ENCODE peak calls at places on chromosomes 11 and 22, in six cellular contexts. S is heart left ventricle, P is GM12878, T is right lobe of liver, X is HepG2, J is upper lobe of left lung. M is an unnamed sample.

GRCh38 chr11:129331217-129331616 is 44.4 kb upstream of the BARX2 start:
- ATAC-seq in J (no peak), X (peak; percentile 76), P (no peak), S (no peak), T (no peak), M (no peak)

GRCh38 chr22:28358244-28358777 is 321.3 kb downstream of the TTC28 start:
- ATAC-seq in T (no peak), S (no peak), P (no peak), J (no peak), X (no peak), M (no peak)

GRCh38 chr11:101913631-101914030 is 1.2 kb upstream of the CEP126 start:
- ATAC-seq in J (no peak), P (no peak), X (no peak), T (no peak), S (no peak), M (no peak)

GRCh38 chr22:36395922-36396321 is 8.2 kb upstream of the MYH9 start:
- ATAC-seq in J (no peak), P (no peak), T (no peak), X (peak; percentile 32), S (no peak), M (no peak)

GRCh38 chr11:1782026-1782696 is 18.4 kb upstream of the CTSD start:
- ATAC-seq in T (peak; percentile 10), S (no peak), X (no peak), J (no peak), P (no peak), M (no peak)

GRCh38 chr22:17990942-17991341 is 33.4 kb downstream of the MICAL3 start:
- ATAC-seq in T (no peak), S (peak; percentile 74), J (no peak), P (no peak), X (no peak), M (no peak)

GRCh38 chr22:29799217-29799680 is 32.1 kb downstream of the UQCR10 start:
- ATAC-seq in X (peak; percentile 96), P (no peak), J (peak; percentile 95), S (peak; percentile 92), T (peak; percentile 93), M (peak; percentile 96)

GRCh38 chr11:61697764-61698163 is 17.6 kb downstream of the DAGLA start:
- ATAC-seq in P (no peak), S (no peak), J (no peak), X (no peak), T (no peak), M (no peak)

GRCh38 chr11:79087238-79087956 is 353.4 kb downstream of the TENM4 start:
- ATAC-seq in T (peak; percentile 17), X (peak; percentile 89), S (no peak), J (no peak), P (no peak), M (peak; percentile 15)

GRCh38 chr11:134411887-134412507 is at the start of gene B3GAT1:
- ATAC-seq in X (no peak), P (no peak), J (no peak), S (no peak), T (peak; percentile 7), M (no peak)

GRCh38 chr11:91926967-91927366 is 297.7 kb upstream of the FAT3 start:
- ATAC-seq in X (no peak), T (no peak), S (no peak), P (no peak), J (no peak), M (peak; percentile 71)

GRCh38 chr22:24812950-24813349 is 6.9 kb downstream of the SGSM1 start:
- ATAC-seq in X (no peak), S (no peak), T (no peak), P (no peak), J (no peak), M (no peak)

GRCh38 chr22:24819941-24820461 is 14.0 kb downstream of the SGSM1 start:
- ATAC-seq in P (no peak), J (peak; percentile 56), S (peak; percentile 84), T (peak; percentile 97), X (peak; percentile 50), M (peak; percentile 57)

GRCh38 chr22:24813861-24814770 is 8.1 kb downstream of the SGSM1 start:
- ATAC-seq in P (no peak), T (no peak), J (no peak), S (no peak), X (no peak), M (no peak)

GRCh38 chr22:24819487-24819886 is 13.5 kb downstream of the SGSM1 start:
- ATAC-seq in P (no peak), X (no peak), S (no peak), J (no peak), T (no peak), M (no peak)

GRCh38 chr22:24816841-24817240 is 10.8 kb downstream of the SGSM1 start:
- ATAC-seq in T (no peak), P (no peak), J (no peak), X (no peak), S (no peak), M (peak; percentile 39)
- H3K27ac ChIP-seq in T (no peak overlapping the region), P (no peak overlapping the region), J (no peak overlapping the region), X (no peak overlapping the region), S (no peak overlapping the region), M (no peak overlapping the region)

GRCh38 chr11:13962562-13963168 is at the start of gene SPON1:
- ATAC-seq in T (peak; percentile 6), J (no peak), S (peak; percentile 35), X (no peak), P (no peak), M (peak; percentile 71)
- TF ChIP-seq POLR2A in T (no peak), J (no peak), S (no peak), X (no peak), P (no peak), M (peak; percentile 30)

GRCh38 chr11:63846897-63847296 is 8.0 kb downstream of the MARK2 start:
- ATAC-seq in P (no peak), T (no peak), J (no peak), S (no peak), X (no peak), M (no peak)

GRCh38 chr11:63845305-63845704 is 6.4 kb downstream of the MARK2 start:
- ATAC-seq in T (no peak), S (no peak), X (peak; percentile 24), P (no peak), J (no peak), M (no peak)

GRCh38 chr11:63845911-63846310 is 7.0 kb downstream of the MARK2 start:
- ATAC-seq in P (no peak), T (no peak), J (no peak), X (no peak), S (no peak), M (no peak)

GRCh38 chr11:63849691-63850090 is 10.8 kb downstream of the MARK2 start:
- ATAC-seq in X (no peak), J (no peak), S (no peak), P (no peak), T (no peak), M (no peak)

DNA sequence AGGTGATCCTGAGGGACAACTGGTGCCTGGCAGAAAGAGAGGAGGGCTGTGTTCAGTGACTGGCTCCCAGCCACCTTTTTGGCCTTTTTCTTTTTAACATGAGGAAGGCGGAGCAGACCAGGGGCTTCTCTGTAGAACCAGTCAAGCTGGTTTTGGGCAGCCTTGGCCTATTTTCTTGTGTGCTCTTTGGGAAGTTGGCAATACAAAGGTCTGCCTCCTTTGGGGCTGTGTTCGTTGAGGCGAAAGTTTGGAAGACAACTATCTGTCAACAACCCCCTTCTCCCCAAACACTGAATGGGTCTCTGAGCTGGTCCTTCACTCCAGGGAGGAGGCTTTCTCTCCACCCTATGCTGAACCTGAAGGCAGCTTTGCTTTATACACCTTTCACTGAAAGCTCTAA is 8.5 kb downstream of the MARK2 start:
- ATAC-seq in X (no peak), S (no peak), J (peak; percentile 63), T (no peak), P (no peak), M (no peak)
- H3K27ac ChIP-seq in X (no peak overlapping the region), S (no peak overlapping the region), J (peak overlapping the region; percentile 67), T (no peak overlapping the region), P (no peak overlapping the region), M (no peak overlapping the region)

GRCh38 chr11:10771457-10771856 is 20.4 kb downstream of the CTR9 start:
- ATAC-seq in X (no peak), J (no peak), S (peak; percentile 86), P (no peak), T (peak; percentile 96), M (no peak)
- TF ChIP-seq POLR2A in X (no peak), J (no peak), S (no peak), P (no peak), T (no peak), M (no peak)

GRCh38 chr11:27395556-27396258 is 32.7 kb upstream of the CCDC34 start:
- ATAC-seq in J (peak; percentile 76), P (no peak), T (peak; percentile 95), S (peak; percentile 33), X (peak; percentile 98), M (no peak)
- H3K27ac ChIP-seq in J (no peak overlapping the region), P (no peak overlapping the region), T (peak overlapping the region; percentile 67), S (no peak overlapping the region), X (peak overlapping the region; percentile 93), M (no peak overlapping the region)

DNA sequence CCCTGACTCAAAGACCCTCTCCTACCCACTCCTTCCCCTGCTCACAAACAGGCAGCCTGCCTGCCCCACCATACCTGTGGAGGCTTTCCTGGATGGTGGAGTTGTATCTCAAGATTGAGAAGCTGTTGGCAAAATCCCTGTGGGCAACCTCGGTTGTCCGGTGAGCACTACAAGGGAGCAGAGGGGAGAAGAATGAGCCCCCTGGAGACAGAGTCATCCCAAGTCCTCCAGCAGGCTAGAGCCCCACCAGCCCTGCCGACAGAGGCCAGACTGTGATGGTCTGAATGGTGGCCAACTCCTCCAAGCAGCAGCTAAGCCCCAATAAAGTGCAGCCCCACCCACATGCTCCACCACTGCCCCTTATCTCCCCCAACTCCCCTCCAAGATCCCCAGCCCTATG is 17.5 kb downstream of the TMPRSS13 start:
- ATAC-seq in J (no peak), X (no peak), S (no peak), T (no peak), P (no peak), M (no peak)
- TF ChIP-seq POLR2A in J (no peak), X (no peak), S (no peak), T (no peak), P (no peak), M (no peak)

M was measured in gastroesophageal sphincter.